ENCODE peak calls at places on chromosome 14, in four cellular contexts. A, S, K and Z are unnamed samples.

GRCh38 chr14:55102141-55102547 is 26.9 kb upstream of the LGALS3 start:
- DNase-seq in A (peak), S (peak), K (no peak), Z (no peak)

GRCh38 chr14:105496831-105497591 is 6.0 kb downstream of the TEDC1 start:
- DNase-seq in A (no peak), S (no peak), K (no peak), Z (no peak)

GRCh38 chr14:82759691-82760090 is 1226.0 kb upstream of the SEL1L start:
- DNase-seq in A (no peak), S (no peak), K (no peak), Z (no peak)

GRCh38 chr14:102824832-102825231 is 47.6 kb downstream of the TRAF3 start:
- DNase-seq in A (no peak), S (no peak), K (no peak), Z (no peak)

GRCh38 chr14:92513204-92513965 is at the start of gene RIN3:
- DNase-seq in A (peak), S (no peak), K (no peak), Z (peak)

GRCh38 chr14:76050797-76051392 is 65.3 kb downstream of the IFT43 start:
- DNase-seq in A (peak), S (peak), K (peak), Z (peak)

GRCh38 chr14:27995688-27996087 is 770.9 kb upstream of the FOXG1 start:
- DNase-seq in A (no peak), S (no peak), K (no peak), Z (no peak)

GRCh38 chr14:72518809-72519377 is 375.0 kb downstream of the DPF3 start:
- DNase-seq in A (no peak), S (peak), K (no peak), Z (no peak)

GRCh38 chr14:55512421-55512820 is 67.6 kb upstream of the KTN1 start:
- DNase-seq in A (no peak), S (no peak), K (no peak), Z (no peak)

GRCh38 chr14:72714871-72715214 is 179.1 kb downstream of the DPF3 start:
- DNase-seq in A (no peak), S (no peak), K (no peak), Z (no peak)

GRCh38 chr14:70425349-70425748 is 8.5 kb upstream of the SYNJ2BP start:
- DNase-seq in A (no peak), S (no peak), K (no peak), Z (no peak)

GRCh38 chr14:79111963-79112362 is 941.8 kb downstream of the NRXN3 start:
- DNase-seq in A (no peak), S (no peak), K (no peak), Z (no peak)

GRCh38 chr14:94481468-94482131 is 5.6 kb upstream of the SERPINA9 start:
- DNase-seq in A (peak), S (peak), K (no peak), Z (no peak)
- TF ChIP-seq FOXK2 in A (no peak), S (no peak), K (no peak), Z (no peak)

GRCh38 chr14:104149617-104150141 is 11.3 kb downstream of the KIF26A start:
- DNase-seq in A (no peak), S (no peak), K (no peak), Z (peak)
- TF ChIP-seq FOXM1 in A (no peak), S (no peak), K (no peak), Z (no peak)

DNA sequence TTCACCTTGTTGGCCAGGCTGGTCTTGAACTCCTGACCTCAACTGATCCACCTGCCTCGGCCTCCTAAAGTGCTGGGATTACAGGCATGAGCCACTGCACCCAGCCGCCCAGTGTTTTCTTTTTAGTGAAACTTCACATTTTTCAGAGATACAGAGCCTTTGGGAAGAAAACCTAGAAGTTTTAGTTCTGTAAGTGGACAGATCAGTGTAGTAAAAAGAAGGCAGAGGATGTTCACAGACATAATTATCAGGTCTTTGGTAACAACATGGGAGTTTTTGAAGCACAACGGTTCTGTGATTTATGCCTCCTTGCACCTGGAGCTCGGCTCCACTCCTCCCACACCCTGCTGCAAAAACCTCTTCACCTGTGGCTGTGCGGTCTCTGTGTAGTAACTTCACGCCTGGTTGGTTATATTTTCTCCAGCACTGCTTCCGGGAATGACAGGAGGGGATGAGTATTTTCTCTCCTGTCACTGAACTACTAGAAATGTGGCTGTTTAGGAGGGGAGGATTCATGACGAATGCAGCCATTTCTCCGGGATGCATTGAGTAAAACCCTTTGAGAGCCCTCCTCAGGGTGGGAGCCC is 67.0 kb downstream of the ARF6 start:
- DNase-seq in A (no peak), S (peak), K (no peak), Z (no peak)
- TF ChIP-seq FOXK2 in A (no peak), S (no peak), K (no peak), Z (no peak)

DNA sequence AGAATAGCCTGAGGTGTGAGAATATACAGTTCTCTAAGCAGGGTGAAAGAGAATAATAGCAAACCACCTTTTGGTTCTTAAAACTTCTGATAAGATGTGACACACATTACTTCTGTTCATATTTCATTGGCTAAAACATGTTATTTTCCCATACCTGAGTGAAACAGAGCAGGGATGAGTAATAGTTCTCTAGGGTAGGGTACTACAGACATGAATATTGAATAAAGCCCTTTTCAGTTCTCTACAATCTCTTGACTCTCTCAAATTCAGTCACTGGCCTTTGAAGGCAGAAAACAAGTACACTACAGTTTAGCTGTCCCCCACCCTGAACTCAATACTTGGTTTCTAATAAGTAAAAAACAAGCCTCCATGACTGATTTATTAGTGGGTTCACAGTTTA is 454.1 kb upstream of the MDGA2 start:
- DNase-seq in A (no peak), S (no peak), K (no peak), Z (no peak)
- TF ChIP-seq FOXM1 in A (no peak), S (no peak), K (no peak), Z (no peak)